ENCODE peak calls at places on chromosome 13, in four cellular contexts. L is GM03348; A is CD4-positive, alpha-beta T cell; Y is A549. H is an unnamed sample.

GRCh38 chr13:50428183-50428877 is 413.1 kb downstream of the KCNRG start:
- DNase-seq in Y (no peak), A (no peak), L (no peak), H (no peak)

GRCh38 chr13:44231786-44232516 is 141.7 kb upstream of the SERP2 start:
- DNase-seq in Y (peak), L (peak), A (no peak), H (no peak)

GRCh38 chr13:34246511-34246910 is 428.6 kb downstream of the RFC3 start:
- DNase-seq in Y (peak), A (no peak), L (no peak), H (no peak)

GRCh38 chr13:29676941-29677452 is 81.5 kb upstream of the SLC7A1 start:
- DNase-seq in L (peak), A (no peak), Y (peak), H (no peak)

GRCh38 chr13:25688524-25688923 is 316.8 kb downstream of the ATP8A2 start:
- DNase-seq in A (no peak), L (no peak), Y (no peak), H (no peak)

GRCh38 chr13:100349594-100349993 is 239.0 kb downstream of the GGACT start:
- DNase-seq in L (no peak), A (no peak), Y (no peak), H (no peak)

GRCh38 chr13:105513448-105513847 is 1022.0 kb downstream of the EFNB2 start:
- DNase-seq in Y (no peak), A (no peak), L (no peak), H (no peak)

GRCh38 chr13:27296496-27296895 is 25.9 kb downstream of the RASL11A start:
- DNase-seq in Y (no peak), L (no peak), A (no peak), H (no peak)

GRCh38 chr13:50512602-50513527 is 330.6 kb downstream of the DLEU7 start:
- DNase-seq in L (peak), A (no peak), Y (no peak), H (peak)

GRCh38 chr13:26219726-26220125 is 2.4 kb downstream of the RNF6 start:
- DNase-seq in Y (no peak), L (no peak), A (no peak), H (no peak)

GRCh38 chr13:37295046-37295445 is 189.6 kb upstream of the CSNK1A1L start:
- DNase-seq in Y (no peak), L (no peak), A (no peak), H (peak)

GRCh38 chr13:48334534-48335127 is 31.1 kb downstream of the RB1 start:
- DNase-seq in A (no peak), L (peak), Y (peak), H (no peak)

GRCh38 chr13:44471686-44472085 is 98.1 kb downstream of the SERP2 start:
- DNase-seq in Y (peak), L (peak), A (no peak), H (no peak)

GRCh38 chr13:82758056-82758455 is 1124.2 kb downstream of the SLITRK1 start:
- DNase-seq in Y (peak), A (no peak), L (no peak), H (no peak)

GRCh38 chr13:75870397-75870801 is 234.3 kb downstream of the LMO7 start:
- DNase-seq in L (peak), A (no peak), Y (peak), H (no peak)

GRCh38 chr13:111970501-111971155 is 96.3 kb upstream of the SOX1 start:
- DNase-seq in Y (no peak), L (no peak), A (no peak), H (no peak)

GRCh38 chr13:51324714-51325440 is 14.6 kb upstream of the SERPINE3 start:
- DNase-seq in L (no peak), A (no peak), Y (no peak), H (no peak)

GRCh38 chr13:37598572-37598971 is at the start of gene POSTN:
- DNase-seq in Y (no peak), A (no peak), L (peak), H (no peak)

GRCh38 chr13:22773475-22773874 is 407.3 kb upstream of the SGCG start:
- DNase-seq in L (no peak), Y (no peak), A (no peak), H (no peak)

GRCh38 chr13:64186503-64186902 is 2770.9 kb upstream of the PCDH20 start:
- DNase-seq in L (peak), Y (no peak), A (no peak), H (no peak)

H was measured in right cardiac atrium.